ENCODE peak calls at places on chromosomes 12 and 14, in eight cellular contexts. Z is uterus; H is kidney; L is CD8-positive, alpha-beta memory T cell; T is fibroblast of lung; A is A673; U is neuronal stem cell; F is breast epithelium. M is an unnamed sample.

GRCh38 chr12:80702889-80703605 is 4.4 kb upstream of the MYF6 start:
- DNase-seq in Z (no peak), H (no peak), L (no peak), T (peak), A (no peak), U (no peak), F (no peak), M (no peak)

GRCh38 chr12:68479832-68480291 is 130.8 kb upstream of the RAP1B start:
- DNase-seq in Z (no peak), H (no peak), L (no peak), T (no peak), A (no peak), U (no peak), F (no peak), M (no peak)

GRCh38 chr12:108734200-108734906 is 3.0 kb upstream of the CORO1C start:
- DNase-seq in Z (no peak), H (no peak), L (no peak), T (peak), A (peak), U (no peak), F (no peak), M (no peak)

GRCh38 chr14:73339846-73340565 is 102.7 kb downstream of the PAPLN start:
- DNase-seq in Z (no peak), H (no peak), L (no peak), T (no peak), A (no peak), U (no peak), F (no peak), M (no peak)

GRCh38 chr12:19125325-19125724 is 4.2 kb upstream of the PLEKHA5 start:
- DNase-seq in Z (no peak), H (no peak), L (no peak), T (peak), A (peak), U (no peak), F (no peak), M (no peak)

GRCh38 chr14:104149278-104149595 is 10.8 kb downstream of the KIF26A start:
- DNase-seq in Z (no peak), H (peak), L (no peak), T (no peak), A (no peak), U (no peak), F (no peak), M (no peak)

GRCh38 chr12:100020370-100020769 is 35.6 kb upstream of the ANKS1B start:
- DNase-seq in Z (no peak), H (no peak), L (no peak), T (no peak), A (no peak), U (no peak), F (no peak), M (no peak)

GRCh38 chr12:49777800-49778748 is 36.7 kb downstream of the TMBIM6 start:
- DNase-seq in Z (no peak), H (peak), L (peak), T (peak), A (peak), U (peak), F (no peak), M (no peak)

GRCh38 chr12:24861751-24862575 is 86.9 kb downstream of the BCAT1 start:
- DNase-seq in Z (no peak), H (no peak), L (no peak), T (no peak), A (no peak), U (no peak), F (no peak), M (no peak)

GRCh38 chr14:88639221-88639620 is 76.4 kb downstream of the ZC3H14 start:
- DNase-seq in Z (no peak), H (no peak), L (no peak), T (no peak), A (no peak), U (no peak), F (no peak), M (no peak)

GRCh38 chr14:72186461-72187035 is 254.3 kb downstream of the RGS6 start:
- DNase-seq in Z (no peak), H (no peak), L (no peak), T (no peak), A (no peak), U (no peak), F (no peak), M (no peak)

GRCh38 chr12:79155703-79156102 is 291.1 kb downstream of the SYT1 start:
- DNase-seq in Z (no peak), H (no peak), L (no peak), T (peak), A (no peak), U (no peak), F (no peak), M (no peak)

GRCh38 chr12:8687846-8688601 is 9.8 kb upstream of the RIMKLB start:
- DNase-seq in Z (peak), H (no peak), L (no peak), T (peak), A (peak), U (no peak), F (peak), M (no peak)

GRCh38 chr12:63889721-63890509 is 45.4 kb downstream of the SRGAP1 start:
- DNase-seq in Z (no peak), H (no peak), L (no peak), T (no peak), A (no peak), U (no peak), F (no peak), M (no peak)

GRCh38 chr14:45015133-45015532 is 53.1 kb downstream of the TOGARAM1 start:
- DNase-seq in Z (no peak), H (no peak), L (no peak), T (no peak), A (no peak), U (no peak), F (no peak), M (no peak)

GRCh38 chr12:53122961-53123468 is 19.7 kb downstream of the SOAT2 start:
- DNase-seq in Z (no peak), H (no peak), L (no peak), T (no peak), A (peak), U (no peak), F (no peak), M (no peak)

GRCh38 chr14:76926521-76927251 is 100.5 kb downstream of the LRRC74A start:
- DNase-seq in Z (peak), H (peak), L (peak), T (peak), A (peak), U (no peak), F (no peak), M (no peak)

GRCh38 chr14:92619671-92620437 is 106.3 kb downstream of the RIN3 start:
- DNase-seq in Z (no peak), H (no peak), L (no peak), T (peak), A (no peak), U (no peak), F (no peak), M (no peak)

GRCh38 chr12:76299536-76300296 is 48.5 kb downstream of the BBS10 start:
- DNase-seq in Z (no peak), H (no peak), L (no peak), T (no peak), A (peak), U (no peak), F (no peak), M (no peak)

GRCh38 chr12:16562413-16562812 is 43.5 kb downstream of the LMO3 start:
- DNase-seq in Z (no peak), H (no peak), L (no peak), T (no peak), A (no peak), U (no peak), F (no peak), M (no peak)

GRCh38 chr14:73458219-73458976 is at the start of gene NUMB:
- DNase-seq in Z (peak), H (peak), L (peak), T (peak), A (peak), U (peak), F (peak), M (peak)

GRCh38 chr12:26135010-26135420 is 10.2 kb upstream of the BHLHE41 start:
- DNase-seq in Z (no peak), H (peak), L (no peak), T (no peak), A (peak), U (no peak), F (peak), M (peak)

GRCh38 chr12:91902860-91903683 is 242.6 kb downstream of the BTG1 start:
- DNase-seq in Z (no peak), H (no peak), L (no peak), T (peak), A (peak), U (no peak), F (no peak), M (no peak)

GRCh38 chr14:96038558-96038919 is 623 bp upstream of the C14orf132 start:
- DNase-seq in Z (no peak), H (no peak), L (no peak), T (no peak), A (peak), U (no peak), F (no peak), M (no peak)
- H3K27ac ChIP-seq in Z (peak), H (no peak), L (no peak), T (no peak), A (no peak), U (no peak), F (peak), M (no peak)

GRCh38 chr12:34336619-34337465 is 314.5 kb downstream of the ALG10 start:
- DNase-seq in Z (no peak), H (no peak), L (no peak), T (no peak), A (no peak), U (no peak), F (no peak), M (no peak)

GRCh38 chr12:34333337-34333736 is 311.0 kb downstream of the ALG10 start:
- DNase-seq in Z (no peak), H (no peak), L (no peak), T (no peak), A (no peak), U (no peak), F (no peak), M (no peak)

GRCh38 chr12:34335819-34336262 is 313.5 kb downstream of the ALG10 start:
- DNase-seq in Z (no peak), H (no peak), L (no peak), T (no peak), A (no peak), U (no peak), F (no peak), M (no peak)

GRCh38 chr12:34334538-34334937 is 312.2 kb downstream of the ALG10 start:
- DNase-seq in Z (no peak), H (no peak), L (no peak), T (no peak), A (no peak), U (no peak), F (no peak), M (no peak)

DNA sequence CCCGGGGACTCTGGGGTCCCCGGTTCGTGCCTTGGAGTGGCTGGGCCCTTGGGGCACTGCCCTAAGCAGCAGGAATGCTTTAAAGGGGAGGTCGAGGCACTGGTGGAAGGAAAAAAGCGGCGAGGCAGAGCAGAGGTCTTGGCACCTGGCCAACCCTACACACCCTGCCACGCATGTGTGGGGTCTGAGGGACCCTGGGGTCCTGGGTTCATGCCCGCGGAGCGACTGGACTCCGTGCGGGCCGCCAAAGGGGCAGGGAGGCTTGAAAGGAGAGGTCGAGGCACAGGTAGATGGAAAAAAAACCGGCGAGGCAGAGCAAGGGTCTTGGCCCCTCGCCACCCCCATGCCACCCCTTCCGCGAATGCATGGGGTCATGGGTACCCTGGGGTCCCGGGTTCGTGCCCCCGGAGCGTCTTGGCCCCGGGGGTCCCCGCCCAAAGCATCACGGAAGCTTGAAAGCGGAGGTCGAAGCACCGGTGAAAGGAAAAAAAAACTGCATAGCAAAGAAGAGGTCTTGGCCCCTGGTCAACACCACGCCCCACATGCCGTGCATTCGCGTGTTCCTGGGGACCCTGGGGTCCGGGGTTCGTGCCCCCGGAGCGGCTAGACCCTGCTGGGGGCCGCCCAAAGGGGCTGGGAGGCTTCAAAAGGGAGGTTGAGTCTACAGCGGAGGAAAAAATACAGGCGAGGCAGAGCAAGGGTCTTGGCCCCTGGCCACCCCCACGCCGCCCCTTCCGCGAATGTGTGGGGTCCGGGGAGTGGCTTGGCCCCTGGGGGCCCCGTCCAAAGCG is 312.9 kb downstream of the ALG10 start:
- DNase-seq in Z (no peak), H (no peak), L (no peak), T (no peak), A (no peak), U (no peak), F (no peak), M (no peak)
- H3K27ac ChIP-seq in Z (no peak), H (no peak), L (no peak), T (no peak), A (no peak), U (no peak), F (no peak), M (no peak)

DNA sequence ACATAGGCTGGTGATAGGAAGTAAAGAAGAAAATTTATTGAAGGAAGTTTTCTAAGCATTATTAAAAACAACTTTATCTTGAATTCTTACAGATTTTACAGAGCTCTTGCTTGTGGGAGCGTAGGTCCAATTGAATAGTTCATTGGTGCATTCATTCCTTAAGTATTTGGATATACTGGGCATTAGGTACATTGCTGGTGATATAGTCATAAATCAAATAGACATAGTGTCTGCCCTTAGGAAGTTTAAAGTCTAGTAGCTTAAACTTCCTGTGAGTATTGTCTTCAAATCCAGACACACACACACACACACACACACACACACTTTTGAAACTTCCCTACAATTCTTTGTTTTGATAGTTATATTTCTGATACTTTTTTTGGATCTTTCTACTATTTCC is 226.7 kb downstream of the FUT8 start:
- DNase-seq in Z (no peak), H (no peak), L (no peak), T (no peak), A (no peak), U (no peak), F (no peak), M (no peak)
- H3K27ac ChIP-seq in Z (no peak), H (no peak), L (no peak), T (no peak), A (no peak), U (no peak), F (no peak), M (no peak)

DNA sequence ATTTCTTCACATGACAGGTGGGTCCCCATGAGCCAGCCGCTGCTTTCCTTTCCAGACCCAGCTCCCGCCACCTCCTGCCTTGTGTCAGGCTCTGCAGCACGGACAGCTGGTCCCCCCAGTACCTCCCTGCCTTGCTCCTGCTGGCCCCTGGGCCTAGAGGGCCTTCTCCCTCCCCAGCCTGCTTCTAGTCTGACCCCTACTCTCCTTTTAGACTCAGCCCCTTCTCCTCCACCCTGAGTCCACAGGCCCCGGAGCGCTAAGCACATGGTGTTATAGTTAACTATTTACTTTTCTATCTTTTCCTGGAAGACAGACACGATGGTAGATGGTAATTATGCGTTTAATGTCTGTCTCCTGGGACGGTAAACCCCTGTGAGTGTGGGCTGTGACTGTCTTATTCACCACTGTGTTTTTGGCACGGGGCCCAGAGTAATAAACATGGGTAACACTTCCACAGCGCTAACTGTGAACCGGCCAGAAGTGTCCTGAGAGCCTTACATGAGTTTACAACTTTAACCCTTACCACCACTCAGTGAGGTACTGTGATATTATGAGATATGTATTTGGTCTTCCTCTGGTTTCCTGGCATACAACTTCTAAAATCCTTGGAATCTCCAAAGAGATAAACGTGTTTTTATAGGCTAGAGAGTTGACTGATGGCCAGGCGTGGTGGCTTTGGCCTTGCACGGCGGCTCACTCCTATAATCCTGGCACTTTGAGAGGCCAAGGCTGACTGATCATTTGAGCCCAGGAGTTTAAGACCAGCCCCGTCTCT is 41.2 kb downstream of the DGLUCY start:
- DNase-seq in Z (peak), H (no peak), L (peak), T (peak), A (peak), U (no peak), F (no peak), M (no peak)
- H3K27ac ChIP-seq in Z (no peak), H (peak), L (no peak), T (no peak), A (peak), U (no peak), F (no peak), M (no peak)